ENCODE peak calls at places on chromosome 2, in six cellular contexts. W is MM.1S, Z is astrocyte of the spinal cord, K is cardiac muscle cell, Q is nephron progenitor cell, L is cardiac fibroblast. Y is an unnamed sample.

GRCh38 chr2:12728221-12728777 is 11.6 kb downstream of the TRIB2 start:
- DNase-seq in L (no peak), W (peak; percentile 98), Z (no peak), Q (no peak), K (no peak), Y (no peak)

GRCh38 chr2:191051825-191052778 is 38.1 kb upstream of the STAT1 start:
- DNase-seq in L (peak; percentile 82), K (peak; percentile 61), Q (no peak), W (peak; percentile 57), Z (peak; percentile 71), Y (peak; percentile 79)

GRCh38 chr2:240789501-240790369 is 30.3 kb downstream of the KIF1A start:
- DNase-seq in Q (peak; percentile 5), W (no peak), Z (no peak), K (no peak), L (no peak), Y (no peak)

GRCh38 chr2:232892843-232893242 is 22.8 kb downstream of the SNORC start:
- DNase-seq in Q (no peak), K (no peak), Z (no peak), W (no peak), L (no peak), Y (no peak)

GRCh38 chr2:214856116-214856515 is 46.6 kb upstream of the BARD1 start:
- DNase-seq in L (peak; percentile 22), K (no peak), Q (no peak), Z (peak; percentile 37), W (no peak), Y (peak; percentile 6)

GRCh38 chr2:65053199-65053598 is 3.0 kb upstream of the CEP68 start:
- DNase-seq in W (peak; percentile 89), Z (no peak), K (no peak), L (no peak), Q (no peak), Y (no peak)

GRCh38 chr2:173048530-173048900 is 27.1 kb upstream of the MAP3K20 start:
- DNase-seq in W (no peak), Q (no peak), K (no peak), L (no peak), Z (no peak), Y (no peak)

GRCh38 chr2:136135924-136136906 is 18.3 kb upstream of the CXCR4 start:
- DNase-seq in K (no peak), W (peak; percentile 94), Q (no peak), L (no peak), Z (no peak), Y (no peak)

GRCh38 chr2:48452108-48452507 is 77.8 kb upstream of the STON1 start:
- DNase-seq in L (no peak), Z (no peak), W (no peak), K (peak; percentile 19), Q (no peak), Y (no peak)

GRCh38 chr2:11074246-11074820 is 80.9 kb upstream of the SLC66A3 start:
- DNase-seq in W (no peak), L (no peak), K (no peak), Z (no peak), Q (no peak), Y (no peak)

GRCh38 chr2:145012214-145012670 is 492.3 kb upstream of the ZEB2 start:
- DNase-seq in L (peak; percentile 64), Z (peak; percentile 76), K (no peak), Q (no peak), W (no peak), Y (peak; percentile 89)

GRCh38 chr2:210503622-210504300 is 27.2 kb upstream of the LANCL1 start:
- DNase-seq in K (no peak), W (no peak), Q (no peak), L (peak; percentile 9), Z (peak; percentile 11), Y (no peak)

GRCh38 chr2:214808961-214809750 is at the start of gene BARD1:
- DNase-seq in L (peak; percentile 60), K (peak; percentile 70), W (peak; percentile 74), Z (peak; percentile 62), Q (peak; percentile 54), Y (peak; percentile 53)

GRCh38 chr2:158926478-158926948 is 41.9 kb upstream of the TANC1 start:
- DNase-seq in K (no peak), Z (peak; percentile 78), Q (no peak), W (no peak), L (peak; percentile 74), Y (peak; percentile 79)

GRCh38 chr2:173720310-173720709 is 244.9 kb downstream of the SP3 start:
- DNase-seq in Z (peak; percentile 22), L (peak; percentile 58), Q (no peak), K (no peak), W (no peak), Y (peak; percentile 81)

GRCh38 chr2:237876518-237876917 is 17.1 kb downstream of the RAMP1 start:
- DNase-seq in W (no peak), K (no peak), Z (no peak), Q (no peak), L (no peak), Y (no peak)

GRCh38 chr2:11967946-11968465 is 221.6 kb downstream of the LPIN1 start:
- DNase-seq in Q (no peak), W (no peak), Z (peak; percentile 36), K (peak; percentile 23), L (peak; percentile 43), Y (peak; percentile 72)

GRCh38 chr2:37181726-37182684 is 6.5 kb downstream of the SULT6B1 start:
- DNase-seq in L (no peak), K (no peak), Z (peak; percentile 8), Q (no peak), W (no peak), Y (no peak)

GRCh38 chr2:198188982-198189381 is 384.6 kb downstream of the PLCL1 start:
- DNase-seq in Z (no peak), K (peak; percentile 25), W (no peak), Q (no peak), L (no peak), Y (no peak)

GRCh38 chr2:140085674-140086073 is 1305.5 kb upstream of the NXPH2 start:
- DNase-seq in Z (peak; percentile 4), K (no peak), Q (no peak), W (no peak), L (no peak), Y (peak; percentile 7)

GRCh38 chr2:99488587-99488998 is 1.2 kb downstream of the REV1 start:
- DNase-seq in K (no peak), L (peak; percentile 52), Q (no peak), W (peak; percentile 18), Z (peak; percentile 33), Y (peak; percentile 42)

GRCh38 chr2:162153608-162154224 is 1.7 kb upstream of the GCG start:
- DNase-seq in W (peak; percentile 65), Q (peak; percentile 70), L (peak; percentile 74), K (peak; percentile 73), Z (peak; percentile 49), Y (peak; percentile 65)

GRCh38 chr2:162152147-162152546 is at the start of gene GCG:
- DNase-seq in W (no peak), K (no peak), Z (no peak), L (no peak), Q (no peak), Y (no peak)

GRCh38 chr2:162156149-162156548 is 4.1 kb upstream of the GCG start:
- DNase-seq in Z (no peak), K (no peak), W (no peak), Q (no peak), L (no peak), Y (no peak)

GRCh38 chr2:162149940-162150339 is 2.1 kb downstream of the GCG start:
- DNase-seq in K (no peak), W (no peak), Q (no peak), Z (no peak), L (no peak), Y (no peak)

DNA sequence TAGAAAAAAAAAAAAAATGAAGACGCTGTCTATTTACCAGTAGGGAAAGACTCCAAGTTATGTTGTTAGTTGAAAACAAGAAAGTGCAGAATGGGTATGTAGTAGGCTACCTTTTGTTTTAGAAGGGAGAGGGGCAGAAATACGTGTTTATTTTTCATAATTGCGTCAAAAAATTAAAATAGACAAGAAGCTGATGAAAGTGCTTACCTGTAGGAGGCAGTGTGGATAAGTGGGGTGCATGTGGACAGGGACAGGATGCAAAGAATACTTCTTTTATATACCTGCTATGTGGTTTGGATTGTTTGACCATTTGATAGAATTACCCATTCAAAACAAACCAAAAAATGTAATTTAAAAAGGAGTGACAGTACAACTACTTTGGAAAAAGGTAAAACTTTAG is 3.0 kb upstream of the GCG start:
- DNase-seq in L (no peak), K (no peak), Q (no peak), Z (no peak), W (no peak), Y (no peak)
- TF ChIP-seq CTCF in L (peak; percentile 18), K (no peak), Q (no peak), Z (peak; percentile 6), W (peak; percentile 20), Y (peak; percentile 25)

GRCh38 chr2:199602271-199602895 is 144.6 kb upstream of the SATB2 start:
- DNase-seq in W (no peak), Q (peak; percentile 7), K (no peak), L (no peak), Z (no peak), Y (peak; percentile 26)
- TF ChIP-seq CTCF in W (peak; percentile 17), Q (no peak), K (no peak), L (no peak), Z (peak; percentile 27), Y (no peak)

DNA sequence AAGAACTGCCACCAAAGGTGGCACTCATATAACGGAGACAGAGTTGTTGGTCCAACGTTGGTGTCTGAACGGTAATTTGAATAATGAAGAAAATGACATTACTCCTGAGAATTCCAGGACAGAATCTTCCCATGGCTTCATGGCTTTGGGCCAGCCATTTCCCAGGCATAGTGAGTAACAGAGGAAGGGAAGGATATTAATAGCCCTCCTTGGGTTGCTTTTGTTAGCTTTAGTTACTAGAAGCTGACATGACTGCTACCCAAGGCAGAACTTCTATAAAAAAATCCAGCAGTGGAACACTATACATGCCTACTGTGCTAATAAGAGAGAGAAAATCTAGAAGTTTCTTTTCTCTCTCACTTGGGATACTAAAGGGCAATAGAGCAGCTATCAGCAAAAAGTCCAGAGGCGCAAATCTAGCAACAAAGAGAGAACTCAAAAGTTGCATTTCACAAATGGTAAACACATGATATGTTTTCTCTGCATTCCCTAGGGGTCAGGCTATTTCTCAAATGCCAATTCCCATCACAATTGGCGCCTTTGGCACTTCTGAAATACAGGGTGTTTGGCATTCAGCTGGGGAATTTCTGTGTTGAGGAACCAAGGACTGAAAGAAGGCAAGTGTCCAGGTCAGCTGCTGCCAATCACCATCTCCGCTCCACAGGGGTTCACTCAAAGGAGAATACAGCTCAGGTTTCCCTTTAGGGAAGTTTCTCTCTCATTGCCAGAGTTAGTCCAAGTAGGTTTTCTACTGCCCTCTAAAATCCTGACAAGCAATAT is 160.8 kb upstream of the KYNU start:
- DNase-seq in Z (peak; percentile 73), Q (peak; percentile 20), L (peak; percentile 47), W (no peak), K (peak; percentile 22), Y (peak; percentile 34)
- TF ChIP-seq CTCF in Z (no peak), Q (no peak), L (no peak), W (no peak), K (no peak), Y (no peak)

GRCh38 chr2:179020156-179020750 is 29.7 kb downstream of the CCDC141 start:
- DNase-seq in L (peak; percentile 19), Q (peak; percentile 42), Z (no peak), K (peak; percentile 53), W (peak; percentile 54), Y (peak; percentile 36)
- TF ChIP-seq CTCF in L (peak; percentile 62), Q (peak; percentile 51), Z (peak; percentile 53), K (peak; percentile 23), W (peak; percentile 82), Y (peak; percentile 64)

Y was measured in fibroblast of mammary gland.